ENCODE peak calls at places on chromosomes 16 and 17, in four cellular contexts. F is HEK293T, N is EL, V is lung microvascular endothelial cell. S is an unnamed sample.

GRCh38 chr17:80142929-80143328 is 4.0 kb downstream of the EIF4A3 start:
- DNase-seq in V (no peak), N (no peak), F (no peak), S (no peak)

GRCh38 chr17:75872434-75873351 is 5.7 kb downstream of the TRIM47 start:
- DNase-seq in F (no peak), V (peak), N (peak), S (peak)

GRCh38 chr16:75502916-75503605 is 7.8 kb upstream of the CHST6 start:
- DNase-seq in F (no peak), V (no peak), N (no peak), S (no peak)

GRCh38 chr17:49557204-49558024 is 18.3 kb upstream of the NXPH3 start:
- DNase-seq in N (peak), F (peak), V (peak), S (no peak)

GRCh38 chr17:69470702-69471101 is 56.2 kb downstream of the MAP2K6 start:
- DNase-seq in F (no peak), N (no peak), V (no peak), S (no peak)

GRCh38 chr17:9672691-9673090 is 27.4 kb downstream of the USP43 start:
- DNase-seq in N (no peak), F (no peak), V (no peak), S (no peak)

GRCh38 chr17:59761385-59762021 is 54.0 kb downstream of the VMP1 start:
- DNase-seq in F (no peak), V (no peak), N (peak), S (no peak)

GRCh38 chr16:19644877-19645276 is 73.2 kb downstream of the KNOP1 start:
- DNase-seq in V (no peak), N (no peak), F (peak), S (no peak)

GRCh38 chr17:39927101-39927927 is at the start of the genes LRRC3C and ORMDL3:
- DNase-seq in N (peak), F (peak), V (peak), S (peak)

GRCh38 chr17:75208161-75208560 is 2.7 kb downstream of the NUP85 start:
- DNase-seq in V (no peak), F (no peak), N (no peak), S (no peak)

GRCh38 chr17:43608313-43608712 is 53.4 kb downstream of the MEOX1 start:
- DNase-seq in F (no peak), N (peak), V (peak), S (no peak)

GRCh38 chr17:40121191-40121885 is 433 bp upstream of the MSL1 start:
- DNase-seq in V (peak), F (peak), N (peak), S (peak)

GRCh38 chr16:82192665-82193064 is 22.6 kb upstream of the MPHOSPH6 start:
- DNase-seq in V (peak), F (no peak), N (peak), S (peak)

GRCh38 chr17:57881143-57881542 is 31.3 kb upstream of the MRPS23 start:
- DNase-seq in N (peak), V (no peak), F (no peak), S (no peak)

GRCh38 chr17:19372439-19372838 is 5.9 kb upstream of the MAPK7 start:
- DNase-seq in N (no peak), F (no peak), V (no peak), S (no peak)

GRCh38 chr16:282491-282890 is 473 bp upstream of the PDIA2 start:
- DNase-seq in N (no peak), V (no peak), F (no peak), S (no peak)

GRCh38 chr16:49788505-49788904 is 67.4 kb downstream of the ZNF423 start:
- DNase-seq in V (no peak), N (no peak), F (no peak), S (peak)

GRCh38 chr17:75084039-75084660 is 3.6 kb upstream of the SLC16A5 start:
- DNase-seq in V (peak), F (no peak), N (no peak), S (no peak)

GRCh38 chr17:1736348-1737281 is 6.1 kb upstream of the SERPINF2 start:
- DNase-seq in V (peak), F (no peak), N (peak), S (no peak)

GRCh38 chr16:51404386-51404785 is 253.3 kb upstream of the SALL1 start:
- DNase-seq in V (no peak), N (no peak), F (no peak), S (no peak)

GRCh38 chr16:10895053-10895946 is 18.3 kb downstream of the CIITA start:
- DNase-seq in N (peak), V (peak), F (peak), S (no peak)

GRCh38 chr17:68509151-68510057 is 2.8 kb upstream of the PRKAR1A start:
- DNase-seq in V (peak), N (no peak), F (no peak), S (no peak)

GRCh38 chr16:7351572-7351971 is 18.9 kb downstream of the RBFOX1 start:
- DNase-seq in N (no peak), F (no peak), V (no peak), S (no peak)

GRCh38 chr17:74516561-74516960 is 14.7 kb downstream of the CD300LB start:
- DNase-seq in N (no peak), F (no peak), V (no peak), S (no peak)

GRCh38 chr17:6688944-6689343 is 24.2 kb downstream of the SLC13A5 start:
- DNase-seq in V (no peak), N (no peak), F (no peak), S (no peak)

S was measured in globus pallidus.